ENCODE peak calls at places on chromosomes 13 and 19, in six cellular contexts. J is stomach; Q is lung; C is CD8-positive, alpha-beta memory T cell; K is fibroblast of lung; S is uterus. X is an unnamed sample. For H3K4me1, the result is how much of the 10 kb centered on the place peaks cover.

GRCh38 chr19:52099497-52100138 is 4.1 kb upstream of the ZNF841 start:
- DNase-seq in J (no peak), Q (no peak), C (no peak), K (no peak), S (no peak), X (no peak)

GRCh38 chr13:41148421-41149283 is 16.1 kb upstream of the KBTBD6 start:
- DNase-seq in J (no peak), Q (no peak), C (no peak), K (no peak), S (no peak), X (no peak)

GRCh38 chr19:789473-790052 is 7.7 kb upstream of the PTBP1 start:
- DNase-seq in J (no peak), Q (no peak), C (no peak), K (no peak), S (no peak), X (no peak)

GRCh38 chr13:46716821-46717220 is 80.1 kb downstream of the ESD start:
- DNase-seq in J (no peak), Q (no peak), C (no peak), K (peak), S (no peak), X (no peak)

GRCh38 chr19:6761053-6761676 is 6.1 kb downstream of the SH2D3A start:
- DNase-seq in J (no peak), Q (no peak), C (no peak), K (no peak), S (no peak), X (peak)

GRCh38 chr13:113746671-113747070 is 12.4 kb upstream of the TMEM255B start:
- DNase-seq in J (no peak), Q (no peak), C (no peak), K (no peak), S (no peak), X (no peak)

GRCh38 chr13:33639640-33640080 is 178.3 kb upstream of the RFC3 start:
- DNase-seq in J (no peak), Q (no peak), C (no peak), K (no peak), S (no peak), X (no peak)

GRCh38 chr13:94479559-94480095 is at the start of gene DCT:
- DNase-seq in J (no peak), Q (no peak), C (no peak), K (no peak), S (no peak), X (peak)

GRCh38 chr19:28820289-28820688 is 392.7 kb downstream of the UQCRFS1 start:
- DNase-seq in J (no peak), Q (no peak), C (no peak), K (no peak), S (no peak), X (no peak)

GRCh38 chr13:36131215-36131930 is at the start of gene DCLK1:
- DNase-seq in J (peak), Q (peak), C (no peak), K (peak), S (peak), X (peak)

GRCh38 chr13:79662882-79663281 is 181.9 kb downstream of the NDFIP2 start:
- DNase-seq in J (no peak), Q (no peak), C (no peak), K (peak), S (no peak), X (no peak)

GRCh38 chr19:50333235-50333736 is 4.1 kb upstream of the KCNC3 start:
- DNase-seq in J (peak), Q (peak), C (peak), K (peak), S (peak), X (peak)

GRCh38 chr19:927044-927706 is 1.3 kb downstream of the ARID3A start:
- DNase-seq in J (peak), Q (peak), C (no peak), K (no peak), S (peak), X (no peak)

GRCh38 chr13:89748716-89749115 is 1598.8 kb upstream of the MIR17HG start:
- DNase-seq in J (no peak), Q (no peak), C (no peak), K (peak), S (no peak), X (no peak)

GRCh38 chr13:33610471-33611015 is 207.4 kb upstream of the RFC3 start:
- DNase-seq in J (no peak), Q (no peak), C (peak), K (peak), S (no peak), X (peak)

GRCh38 chr13:24076636-24077035 is 83.9 kb upstream of the SPATA13 start:
- DNase-seq in J (no peak), Q (no peak), C (no peak), K (no peak), S (no peak), X (no peak)
- H3K4me1 ChIP-seq in J (under half), Q (under half), C (under half), K (under half), S (under half), X (under half)

DNA sequence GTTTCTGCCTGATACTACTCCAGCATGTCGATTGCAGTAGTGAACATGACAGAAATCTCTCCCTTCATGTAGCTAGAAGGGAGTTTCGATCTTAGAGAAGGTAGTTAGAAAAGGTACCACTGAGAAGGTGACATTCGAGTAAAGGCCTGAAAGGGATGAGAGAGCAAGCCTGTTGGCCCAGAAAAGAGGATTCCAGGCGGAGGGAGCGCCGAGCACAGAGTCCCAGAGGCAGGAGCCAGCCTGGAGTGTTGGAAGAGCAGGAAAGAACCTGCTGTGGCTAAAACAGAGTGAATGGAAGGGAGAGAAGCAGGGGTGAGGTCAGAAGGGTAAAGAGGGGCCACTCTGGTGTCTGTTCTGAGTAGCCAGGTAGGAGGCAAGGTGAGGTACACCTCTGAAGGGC is 52.5 kb downstream of the GARRE1 start:
- DNase-seq in J (no peak), Q (no peak), C (no peak), K (no peak), S (no peak), X (no peak)
- H3K4me1 ChIP-seq in J (under half), Q (under half), C (under half), K (under half), S (under half), X (under half)

GRCh38 chr19:43634877-43635560 is 4.6 kb downstream of the CADM4 start:
- DNase-seq in J (no peak), Q (no peak), C (no peak), K (no peak), S (no peak), X (no peak)
- H3K4me1 ChIP-seq in J (under half), Q (under half), C (under half), K (under half), S (under half), X (under half)

GRCh38 chr19:3015126-3016057 is 13.7 kb downstream of the TLE2 start:
- DNase-seq in J (no peak), Q (no peak), C (no peak), K (no peak), S (no peak), X (no peak)

GRCh38 chr19:3010871-3011270 is 18.2 kb downstream of the TLE2 start:
- DNase-seq in J (no peak), Q (no peak), C (no peak), K (no peak), S (no peak), X (no peak)

GRCh38 chr19:3012522-3013260 is 16.4 kb downstream of the TLE2 start:
- DNase-seq in J (no peak), Q (no peak), C (no peak), K (no peak), S (no peak), X (no peak)

GRCh38 chr19:3013261-3013725 is 15.8 kb downstream of the TLE2 start:
- DNase-seq in J (no peak), Q (no peak), C (no peak), K (no peak), S (no peak), X (no peak)

GRCh38 chr19:3014135-3014534 is 14.9 kb downstream of the TLE2 start:
- DNase-seq in J (no peak), Q (no peak), C (no peak), K (no peak), S (no peak), X (no peak)
- H3K4me1 ChIP-seq in J (under half), Q (under half), C (under half), K (under half), S (under half), X (under half)

GRCh38 chr13:110445722-110446569 is 115.6 kb downstream of the RAB20 start:
- DNase-seq in J (no peak), Q (no peak), C (no peak), K (no peak), S (no peak), X (no peak)
- H3K4me1 ChIP-seq in J (under half), Q (under half), C (under half), K (under half), S (under half), X (under half)

X was measured in HAP-1.